ENCODE peak calls at places on chromosome 17, in nine cellular contexts. One of them, this sample, is unnamed. For H3K9me3 and H3K4me1, the result is how much of the 10 kb centered on the place peaks cover.

GRCh38 chr17:38628441-38628840 is 22.7 kb upstream of the SRCIN1 start:
- DNase-seq in Peyer's patch: no peak
- DNase-seq in A549: peak
- DNase-seq in esophagus muscularis mucosa: no peak
- DNase-seq in tibial nerve: no peak
- DNase-seq in right lobe of liver: no peak
- DNase-seq in testis: peak
- DNase-seq in IMR-90: peak
- DNase-seq in suprapubic skin: peak
- DNase-seq in this sample: no peak

GRCh38 chr17:34090593-34090992 is 164.5 kb upstream of the CCL2 start:
- DNase-seq in Peyer's patch: no peak
- DNase-seq in A549: no peak
- DNase-seq in esophagus muscularis mucosa: peak
- DNase-seq in tibial nerve: no peak
- DNase-seq in right lobe of liver: no peak
- DNase-seq in testis: no peak
- DNase-seq in IMR-90: no peak
- DNase-seq in suprapubic skin: no peak
- DNase-seq in this sample: no peak

GRCh38 chr17:40478486-40478885 is 22.9 kb downstream of the TNS4 start:
- DNase-seq in Peyer's patch: no peak
- DNase-seq in A549: no peak
- DNase-seq in esophagus muscularis mucosa: no peak
- DNase-seq in tibial nerve: no peak
- DNase-seq in right lobe of liver: no peak
- DNase-seq in testis: no peak
- DNase-seq in IMR-90: no peak
- DNase-seq in suprapubic skin: no peak
- DNase-seq in this sample: no peak

GRCh38 chr17:8384801-8385335 is 1.9 kb upstream of the RPL26 start:
- DNase-seq in Peyer's patch: no peak
- DNase-seq in A549: peak
- DNase-seq in esophagus muscularis mucosa: no peak
- DNase-seq in tibial nerve: no peak
- DNase-seq in right lobe of liver: no peak
- DNase-seq in testis: no peak
- DNase-seq in IMR-90: peak
- DNase-seq in suprapubic skin: no peak
- DNase-seq in this sample: no peak

GRCh38 chr17:68198931-68199836 is 48.7 kb upstream of the AMZ2 start:
- DNase-seq in Peyer's patch: no peak
- DNase-seq in A549: peak
- DNase-seq in esophagus muscularis mucosa: no peak
- DNase-seq in tibial nerve: no peak
- DNase-seq in right lobe of liver: peak
- DNase-seq in testis: no peak
- DNase-seq in IMR-90: no peak
- DNase-seq in suprapubic skin: no peak
- DNase-seq in this sample: no peak

GRCh38 chr17:36937001-36937960 is at the start of gene LHX1:
- DNase-seq in Peyer's patch: no peak
- DNase-seq in A549: no peak
- DNase-seq in esophagus muscularis mucosa: no peak
- DNase-seq in tibial nerve: no peak
- DNase-seq in right lobe of liver: no peak
- DNase-seq in testis: no peak
- DNase-seq in IMR-90: no peak
- DNase-seq in suprapubic skin: no peak
- DNase-seq in this sample: no peak

GRCh38 chr17:9363440-9364350 is 211.9 kb downstream of the STX8 start:
- DNase-seq in Peyer's patch: no peak
- DNase-seq in A549: no peak
- DNase-seq in esophagus muscularis mucosa: no peak
- DNase-seq in tibial nerve: no peak
- DNase-seq in right lobe of liver: no peak
- DNase-seq in testis: no peak
- DNase-seq in IMR-90: peak
- DNase-seq in suprapubic skin: no peak
- DNase-seq in this sample: no peak

GRCh38 chr17:2237960-2238359 is 65.6 kb downstream of the SMG6 start:
- DNase-seq in Peyer's patch: no peak
- DNase-seq in A549: no peak
- DNase-seq in esophagus muscularis mucosa: no peak
- DNase-seq in tibial nerve: no peak
- DNase-seq in right lobe of liver: no peak
- DNase-seq in testis: no peak
- DNase-seq in IMR-90: no peak
- DNase-seq in suprapubic skin: no peak
- DNase-seq in this sample: no peak

GRCh38 chr17:65487161-65487560 is 74.3 kb downstream of the AXIN2 start:
- DNase-seq in Peyer's patch: no peak
- DNase-seq in A549: no peak
- DNase-seq in esophagus muscularis mucosa: no peak
- DNase-seq in tibial nerve: no peak
- DNase-seq in right lobe of liver: no peak
- DNase-seq in testis: no peak
- DNase-seq in IMR-90: no peak
- DNase-seq in suprapubic skin: peak
- DNase-seq in this sample: no peak

GRCh38 chr17:57607553-57608120 is 137.5 kb downstream of the CCDC182 start:
- DNase-seq in Peyer's patch: peak
- DNase-seq in A549: no peak
- DNase-seq in esophagus muscularis mucosa: no peak
- DNase-seq in tibial nerve: no peak
- DNase-seq in right lobe of liver: no peak
- DNase-seq in testis: no peak
- DNase-seq in IMR-90: no peak
- DNase-seq in suprapubic skin: peak
- DNase-seq in this sample: no peak

GRCh38 chr17:50036455-50037320 is 19.2 kb upstream of the ITGA3 start:
- DNase-seq in Peyer's patch: no peak
- DNase-seq in A549: no peak
- DNase-seq in esophagus muscularis mucosa: no peak
- DNase-seq in tibial nerve: no peak
- DNase-seq in right lobe of liver: no peak
- DNase-seq in testis: no peak
- DNase-seq in IMR-90: no peak
- DNase-seq in suprapubic skin: no peak
- DNase-seq in this sample: no peak

GRCh38 chr17:13582776-13583414 is 18.8 kb downstream of the HS3ST3A1 start:
- DNase-seq in Peyer's patch: no peak
- DNase-seq in A549: no peak
- DNase-seq in esophagus muscularis mucosa: no peak
- DNase-seq in tibial nerve: no peak
- DNase-seq in right lobe of liver: no peak
- DNase-seq in testis: no peak
- DNase-seq in IMR-90: peak
- DNase-seq in suprapubic skin: no peak
- DNase-seq in this sample: no peak

GRCh38 chr17:20995873-20996723 is 46.7 kb downstream of the USP22 start:
- DNase-seq in Peyer's patch: no peak
- DNase-seq in A549: no peak
- DNase-seq in esophagus muscularis mucosa: no peak
- DNase-seq in tibial nerve: no peak
- DNase-seq in right lobe of liver: no peak
- DNase-seq in testis: no peak
- DNase-seq in IMR-90: no peak
- DNase-seq in suprapubic skin: no peak
- DNase-seq in this sample: no peak

GRCh38 chr17:50583636-50584035 is 23.1 kb downstream of the CACNA1G start:
- DNase-seq in Peyer's patch: no peak
- DNase-seq in A549: no peak
- DNase-seq in esophagus muscularis mucosa: no peak
- DNase-seq in tibial nerve: no peak
- DNase-seq in right lobe of liver: no peak
- DNase-seq in testis: no peak
- DNase-seq in IMR-90: no peak
- DNase-seq in suprapubic skin: no peak
- DNase-seq in this sample: peak

GRCh38 chr17:48540213-48540612 is 4.7 kb downstream of the HOXB2 start:
- DNase-seq in Peyer's patch: no peak
- DNase-seq in A549: no peak
- DNase-seq in esophagus muscularis mucosa: no peak
- DNase-seq in tibial nerve: no peak
- DNase-seq in right lobe of liver: no peak
- DNase-seq in testis: no peak
- DNase-seq in IMR-90: peak
- DNase-seq in suprapubic skin: no peak
- DNase-seq in this sample: no peak
- TF ChIP-seq POLR2A in Peyer's patch: no peak
- TF ChIP-seq POLR2A in A549: no peak
- TF ChIP-seq POLR2A in esophagus muscularis mucosa: no peak
- TF ChIP-seq POLR2A in tibial nerve: no peak
- TF ChIP-seq POLR2A in right lobe of liver: no peak
- TF ChIP-seq POLR2A in testis: no peak
- TF ChIP-seq POLR2A in IMR-90: no peak
- TF ChIP-seq POLR2A in suprapubic skin: no peak
- TF ChIP-seq POLR2A in this sample: no peak

GRCh38 chr17:5179003-5179402 is 12.7 kb downstream of the ZNF594 start:
- DNase-seq in Peyer's patch: no peak
- DNase-seq in A549: no peak
- DNase-seq in esophagus muscularis mucosa: no peak
- DNase-seq in tibial nerve: no peak
- DNase-seq in right lobe of liver: no peak
- DNase-seq in testis: no peak
- DNase-seq in IMR-90: no peak
- DNase-seq in suprapubic skin: no peak
- DNase-seq in this sample: no peak

GRCh38 chr17:5183410-5183793 is 8.3 kb downstream of the ZNF594 start:
- DNase-seq in Peyer's patch: no peak
- DNase-seq in A549: no peak
- DNase-seq in esophagus muscularis mucosa: no peak
- DNase-seq in tibial nerve: no peak
- DNase-seq in right lobe of liver: no peak
- DNase-seq in testis: no peak
- DNase-seq in IMR-90: no peak
- DNase-seq in suprapubic skin: no peak
- DNase-seq in this sample: no peak

GRCh38 chr17:5182597-5183409 is 8.9 kb downstream of the ZNF594 start:
- DNase-seq in Peyer's patch: no peak
- DNase-seq in A549: no peak
- DNase-seq in esophagus muscularis mucosa: no peak
- DNase-seq in tibial nerve: no peak
- DNase-seq in right lobe of liver: no peak
- DNase-seq in testis: no peak
- DNase-seq in IMR-90: no peak
- DNase-seq in suprapubic skin: no peak
- DNase-seq in this sample: no peak

GRCh38 chr17:5184284-5184683 is 7.4 kb downstream of the ZNF594 start:
- DNase-seq in Peyer's patch: no peak
- DNase-seq in A549: no peak
- DNase-seq in esophagus muscularis mucosa: no peak
- DNase-seq in tibial nerve: no peak
- DNase-seq in right lobe of liver: no peak
- DNase-seq in testis: no peak
- DNase-seq in IMR-90: no peak
- DNase-seq in suprapubic skin: no peak
- DNase-seq in this sample: no peak

DNA sequence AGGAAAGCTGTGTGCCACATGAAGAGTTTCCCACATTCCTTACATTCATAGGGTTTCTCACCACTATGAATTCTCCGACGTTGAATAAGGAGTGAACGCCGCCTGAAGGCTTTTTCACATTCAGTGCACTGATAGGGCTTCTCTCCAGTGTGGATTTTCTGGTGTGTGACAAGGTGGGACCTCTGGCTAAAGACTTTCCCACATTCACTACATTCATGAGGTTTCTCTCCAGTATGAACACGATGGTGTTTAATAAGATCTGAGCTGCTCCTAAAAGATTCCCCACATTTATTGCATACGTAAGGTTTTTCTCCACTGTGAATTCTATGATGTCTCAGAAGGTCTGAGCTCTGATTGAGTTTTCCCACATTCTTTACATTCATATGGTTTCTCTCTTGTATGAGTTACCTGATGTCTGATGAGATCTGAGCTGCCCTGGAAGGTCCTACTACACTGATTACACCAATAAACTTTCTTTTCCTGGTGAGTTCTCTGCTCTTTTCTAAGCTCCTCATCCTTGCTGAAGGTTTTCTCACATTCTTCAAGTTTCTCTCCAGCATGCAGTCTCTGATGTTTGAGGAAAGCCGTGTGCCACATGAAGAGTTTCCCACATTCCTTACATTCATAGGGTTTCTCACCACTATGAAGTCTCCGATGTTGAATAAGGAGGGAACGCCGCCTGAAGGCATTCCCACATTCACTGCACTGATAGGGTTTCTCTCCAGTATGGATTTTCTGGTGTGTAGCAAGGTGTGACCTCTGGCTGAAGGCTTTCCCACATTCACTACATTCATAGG is 10.0 kb downstream of the ZNF594 start:
- DNase-seq in Peyer's patch: no peak
- DNase-seq in A549: no peak
- DNase-seq in esophagus muscularis mucosa: no peak
- DNase-seq in tibial nerve: no peak
- DNase-seq in right lobe of liver: no peak
- DNase-seq in testis: no peak
- DNase-seq in IMR-90: no peak
- DNase-seq in suprapubic skin: no peak
- DNase-seq in this sample: no peak
- H3K9me3 ChIP-seq in Peyer's patch: half or more
- H3K9me3 ChIP-seq in A549: half or more
- H3K9me3 ChIP-seq in esophagus muscularis mucosa: half or more
- H3K9me3 ChIP-seq in tibial nerve: half or more
- H3K9me3 ChIP-seq in right lobe of liver: half or more
- H3K9me3 ChIP-seq in testis: under half
- H3K9me3 ChIP-seq in IMR-90: half or more
- H3K9me3 ChIP-seq in suprapubic skin: half or more
- H3K9me3 ChIP-seq in this sample: half or more

GRCh38 chr17:78357687-78358537 is 2.0 kb downstream of the SOCS3 start:
- DNase-seq in Peyer's patch: no peak
- DNase-seq in A549: peak
- DNase-seq in esophagus muscularis mucosa: no peak
- DNase-seq in tibial nerve: no peak
- DNase-seq in right lobe of liver: no peak
- DNase-seq in testis: no peak
- DNase-seq in IMR-90: no peak
- DNase-seq in suprapubic skin: no peak
- DNase-seq in this sample: no peak
- H3K4me1 ChIP-seq in Peyer's patch: under half
- H3K4me1 ChIP-seq in A549: half or more
- H3K4me1 ChIP-seq in esophagus muscularis mucosa: half or more
- H3K4me1 ChIP-seq in tibial nerve: under half
- H3K4me1 ChIP-seq in right lobe of liver: half or more
- H3K4me1 ChIP-seq in testis: under half
- H3K4me1 ChIP-seq in IMR-90: under half
- H3K4me1 ChIP-seq in suprapubic skin: half or more
- H3K4me1 ChIP-seq in this sample: under half

DNA sequence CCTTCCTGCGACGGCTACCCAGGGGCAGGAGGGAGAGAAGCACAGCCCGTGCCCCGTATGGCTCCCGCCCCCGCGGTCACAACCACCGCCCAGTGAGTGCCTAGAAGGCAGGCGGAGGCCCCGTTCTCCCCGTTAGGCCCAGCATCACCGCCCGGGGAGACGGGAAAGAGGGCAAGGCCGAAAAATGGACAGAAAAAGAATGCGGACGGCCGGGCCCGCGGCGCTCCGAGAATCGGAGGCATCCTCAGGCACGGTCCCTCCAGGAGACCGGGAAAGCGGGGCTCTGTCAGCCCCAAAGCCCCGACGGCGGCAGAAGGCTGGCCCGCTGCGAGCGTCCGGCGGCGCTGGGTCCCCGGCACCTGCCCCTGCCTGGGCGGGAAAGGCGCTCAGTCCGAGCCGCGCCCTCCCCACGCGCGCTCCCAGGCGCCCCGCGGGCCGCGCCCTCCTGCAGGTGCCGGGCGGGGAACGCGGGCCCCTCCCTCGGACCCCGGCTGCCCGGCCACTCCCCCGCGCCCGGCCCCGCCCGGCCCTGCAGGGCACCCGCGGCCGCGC is 407 bp downstream of the MCRIP1 start:
- DNase-seq in Peyer's patch: peak
- DNase-seq in A549: no peak
- DNase-seq in esophagus muscularis mucosa: no peak
- DNase-seq in tibial nerve: peak
- DNase-seq in right lobe of liver: no peak
- DNase-seq in testis: peak
- DNase-seq in IMR-90: no peak
- DNase-seq in suprapubic skin: no peak
- DNase-seq in this sample: peak
- TF ChIP-seq POLR2A in Peyer's patch: peak
- TF ChIP-seq POLR2A in A549: peak
- TF ChIP-seq POLR2A in esophagus muscularis mucosa: peak
- TF ChIP-seq POLR2A in tibial nerve: no peak
- TF ChIP-seq POLR2A in right lobe of liver: no peak
- TF ChIP-seq POLR2A in testis: no peak
- TF ChIP-seq POLR2A in IMR-90: no peak
- TF ChIP-seq POLR2A in suprapubic skin: no peak
- TF ChIP-seq POLR2A in this sample: no peak

This sample was measured in heart left ventricle.